ENCODE peak calls at places on chromosomes 6 and 20, in eight cellular contexts. J is fibroblast of lung, K is lower lobe of right lung, F is A673, I is body of pancreas, M is tibial artery, N is left ventricle myocardium inferior, X is A549. Y is an unnamed sample. For H3K4me1 and H3K9me3, the result is how much of the 10 kb centered on the place peaks cover.

GRCh38 chr6:105591053-105591452 is 188.2 kb upstream of the PREP start:
- DNase-seq in J (no peak), K (no peak), F (no peak), I (no peak), M (no peak), N (no peak), X (peak), Y (no peak)

GRCh38 chr6:169994734-169995133 is 243.3 kb downstream of the ERMARD start:
- DNase-seq in J (no peak), K (no peak), F (no peak), I (no peak), M (no peak), N (no peak), X (no peak), Y (no peak)

GRCh38 chr6:144150673-144151009 is 324 bp downstream of the STX11 start:
- DNase-seq in J (peak), K (peak), F (peak), I (no peak), M (no peak), N (no peak), X (peak), Y (no peak)

GRCh38 chr6:56759521-56759920 is 116.8 kb upstream of the DST start:
- DNase-seq in J (no peak), K (no peak), F (peak), I (no peak), M (no peak), N (no peak), X (no peak), Y (no peak)

GRCh38 chr6:132298344-132298949 is 102.8 kb downstream of the MOXD1 start:
- DNase-seq in J (peak), K (no peak), F (peak), I (peak), M (peak), N (no peak), X (peak), Y (no peak)

GRCh38 chr6:125285936-125286335 is 15.8 kb downstream of the HDDC2 start:
- DNase-seq in J (no peak), K (no peak), F (no peak), I (no peak), M (no peak), N (no peak), X (no peak), Y (no peak)

GRCh38 chr20:12737900-12738299 is 270.9 kb upstream of the SPTLC3 start:
- DNase-seq in J (no peak), K (no peak), F (no peak), I (no peak), M (no peak), N (no peak), X (no peak), Y (no peak)

GRCh38 chr6:43849844-43850243 is 79.8 kb downstream of the VEGFA start:
- DNase-seq in J (no peak), K (no peak), F (no peak), I (no peak), M (no peak), N (no peak), X (no peak), Y (no peak)

GRCh38 chr6:3328796-3329195 is 70.0 kb downstream of the PSMG4 start:
- DNase-seq in J (no peak), K (no peak), F (no peak), I (peak), M (no peak), N (peak), X (no peak), Y (no peak)

GRCh38 chr20:16036331-16036730 is 536.9 kb downstream of the KIF16B start:
- DNase-seq in J (no peak), K (no peak), F (no peak), I (no peak), M (no peak), N (no peak), X (no peak), Y (no peak)

GRCh38 chr20:47854687-47855212 is 69.5 kb upstream of the SULF2 start:
- DNase-seq in J (peak), K (no peak), F (peak), I (no peak), M (no peak), N (no peak), X (peak), Y (no peak)

GRCh38 chr20:32449890-32450401 is 91.8 kb downstream of the ASXL1 start:
- DNase-seq in J (no peak), K (no peak), F (no peak), I (peak), M (no peak), N (no peak), X (no peak), Y (peak)

GRCh38 chr20:19964289-19965263 is 52.6 kb upstream of the NAA20 start:
- DNase-seq in J (peak), K (peak), F (no peak), I (peak), M (peak), N (peak), X (peak), Y (peak)

GRCh38 chr20:50298554-50299324 is 108.1 kb downstream of the CEBPB start:
- DNase-seq in J (no peak), K (peak), F (no peak), I (no peak), M (no peak), N (no peak), X (no peak), Y (no peak)

GRCh38 chr6:89387516-89388222 is 24.4 kb downstream of the RRAGD start:
- DNase-seq in J (no peak), K (no peak), F (no peak), I (no peak), M (no peak), N (no peak), X (no peak), Y (no peak)
- H3K4me1 ChIP-seq in J (under half), K (under half), F (under half), I (under half), M (under half), N (under half), X (under half), Y (under half)

DNA sequence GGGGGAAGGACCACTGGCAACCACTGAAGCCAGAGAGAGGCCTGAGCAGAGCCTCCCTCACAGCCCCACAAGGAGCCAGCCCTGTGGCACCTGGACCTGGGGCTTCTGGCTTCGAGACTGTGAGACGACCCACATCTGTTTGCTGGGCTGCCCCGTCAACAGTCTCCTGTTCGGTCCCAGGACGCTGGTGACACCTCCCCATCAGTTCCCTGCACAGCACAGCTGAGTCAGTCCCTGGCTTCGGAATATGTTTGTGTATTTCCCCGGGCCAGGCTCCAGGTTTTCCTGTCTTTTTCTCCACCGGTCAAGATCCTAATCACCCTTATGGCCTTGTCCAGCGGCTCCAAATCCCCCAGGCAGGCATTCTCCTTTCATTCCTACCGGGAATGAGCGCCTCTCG is 46.4 kb upstream of the SMOC2 start:
- DNase-seq in J (no peak), K (no peak), F (no peak), I (no peak), M (no peak), N (no peak), X (no peak), Y (peak)
- H3K9me3 ChIP-seq in J (under half), K (under half), F (under half), I (under half), M (under half), N (under half), X (under half), Y (under half)

DNA sequence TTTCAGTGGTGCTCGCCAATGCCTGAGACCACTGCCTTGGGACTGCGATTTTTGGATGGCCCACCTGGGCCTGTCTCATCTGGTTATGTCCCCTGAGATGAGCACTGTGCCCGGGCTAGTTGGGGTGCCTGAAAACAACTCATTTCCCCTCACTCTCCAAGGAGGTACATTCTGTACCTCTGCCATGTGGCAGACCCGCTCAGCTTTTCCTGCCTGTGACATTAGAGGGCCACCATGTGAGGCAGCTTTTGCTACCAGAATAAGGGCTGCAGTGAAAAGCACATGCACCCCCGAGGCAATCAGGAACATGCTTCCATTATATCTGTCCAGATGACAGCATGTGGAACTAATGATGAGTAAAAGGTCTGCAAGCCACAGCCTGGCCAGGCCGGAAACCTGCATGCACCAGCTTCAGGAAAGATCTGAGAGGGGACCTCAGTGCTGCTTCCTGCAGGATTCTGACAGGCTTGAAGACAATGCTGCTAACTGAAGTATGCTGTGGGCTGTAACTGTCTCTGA is 11.3 kb upstream of the SRSF6 start:
- DNase-seq in J (no peak), K (no peak), F (no peak), I (no peak), M (no peak), N (no peak), X (no peak), Y (no peak)
- H3K27ac ChIP-seq in J (no peak), K (no peak), F (no peak), I (no peak), M (no peak), N (no peak), X (no peak), Y (no peak)

GRCh38 chr6:30625511-30625910 is 1.2 kb upstream of the ATAT1 start:
- DNase-seq in J (no peak), K (no peak), F (no peak), I (no peak), M (no peak), N (no peak), X (no peak), Y (no peak)
- H3K4me1 ChIP-seq in J (under half), K (under half), F (under half), I (under half), M (under half), N (under half), X (under half), Y (under half)